ENCODE peak calls at places on chromosomes 2 and 18, in nine cellular contexts. Z is GDM1; Y is HEK293T; R is fibroblast of the conjunctiva; V is kidney; B is C1 segment of cervical spinal cord; Q is stimulated activated CD4-positive, alpha-beta T cell treated with anti-CD3 and anti-CD28 coated beads, TNF-alpha, amount 100 ng/mL, for 1 hour; T is GM12865; E is EH. F is an unnamed sample.

GRCh38 chr2:135149251-135149650 is 97.2 kb downstream of the RAB3GAP1 start:
- DNase-seq in Z (no peak), Y (no peak), R (peak), V (no peak), B (no peak), Q (no peak), T (no peak), E (peak), F (no peak)

GRCh38 chr2:240589381-240589780 is 2.8 kb downstream of the CAPN10 start:
- DNase-seq in Z (no peak), Y (no peak), R (no peak), V (peak), B (no peak), Q (no peak), T (no peak), E (no peak), F (no peak)

GRCh38 chr18:14908541-14908940 is 160.6 kb downstream of the ANKRD30B start:
- DNase-seq in Z (no peak), Y (no peak), R (no peak), V (no peak), B (no peak), Q (no peak), T (no peak), E (no peak), F (no peak)

GRCh38 chr2:9805435-9806297 is 37.6 kb upstream of the TAF1B start:
- DNase-seq in Z (no peak), Y (no peak), R (peak), V (peak), B (no peak), Q (no peak), T (no peak), E (no peak), F (no peak)

GRCh38 chr2:150974223-150974622 is 287.4 kb downstream of the RBM43 start:
- DNase-seq in Z (no peak), Y (no peak), R (no peak), V (no peak), B (no peak), Q (no peak), T (no peak), E (no peak), F (no peak)

GRCh38 chr2:135916232-135916631 is 40.0 kb upstream of the MCM6 start:
- DNase-seq in Z (no peak), Y (no peak), R (peak), V (no peak), B (no peak), Q (no peak), T (peak), E (peak), F (no peak)

GRCh38 chr18:61503688-61504087 is 170.5 kb downstream of the CDH20 start:
- DNase-seq in Z (no peak), Y (no peak), R (no peak), V (no peak), B (no peak), Q (no peak), T (no peak), E (peak), F (no peak)

GRCh38 chr2:25651066-25651465 is 22.3 kb downstream of the DTNB start:
- DNase-seq in Z (no peak), Y (no peak), R (no peak), V (no peak), B (no peak), Q (no peak), T (no peak), E (peak), F (no peak)

GRCh38 chr18:50649821-50650220 is 89.9 kb downstream of the MAPK4 start:
- DNase-seq in Z (no peak), Y (no peak), R (no peak), V (no peak), B (peak), Q (no peak), T (no peak), E (no peak), F (no peak)

GRCh38 chr2:16324971-16325612 is 340.5 kb downstream of the CYRIA start:
- DNase-seq in Z (no peak), Y (no peak), R (no peak), V (no peak), B (no peak), Q (no peak), T (no peak), E (no peak), F (no peak)

GRCh38 chr2:33421820-33422219 is 54.6 kb upstream of the RASGRP3 start:
- DNase-seq in Z (no peak), Y (no peak), R (no peak), V (no peak), B (no peak), Q (no peak), T (no peak), E (peak), F (no peak)